ENCODE peak calls at places on chromosomes 5 and 9, in six cellular contexts. Y, U, S, K, F and X are unnamed samples.

GRCh38 chr5:170151105-170151831 is 45.6 kb downstream of the FOXI1 start:
- DNase-seq in Y (no peak), U (no peak), S (peak), F (no peak), K (peak), X (no peak)

GRCh38 chr5:154162475-154163217 is 27.9 kb upstream of the GALNT10 start:
- DNase-seq in Y (no peak), F (no peak), S (peak), K (no peak), U (no peak), X (no peak)

GRCh38 chr5:134509308-134510040 is 16.0 kb upstream of the JADE2 start:
- DNase-seq in Y (no peak), S (peak), F (no peak), K (peak), U (no peak), X (no peak)

GRCh38 chr9:134558124-134558805 is 83.3 kb upstream of the COL5A1 start:
- DNase-seq in K (no peak), S (no peak), U (no peak), Y (no peak), F (no peak), X (no peak)

GRCh38 chr5:1480217-1480616 is 35.0 kb upstream of the SLC6A3 start:
- DNase-seq in K (peak), S (peak), U (no peak), F (peak), Y (no peak), X (no peak)

GRCh38 chr5:135491552-135492318 is 39.6 kb upstream of the TIFAB start:
- DNase-seq in S (no peak), U (no peak), Y (peak), F (no peak), K (no peak), X (no peak)

GRCh38 chr5:82183828-82184227 is 94.3 kb downstream of the RPS23 start:
- DNase-seq in F (no peak), S (peak), U (no peak), Y (no peak), K (no peak), X (no peak)

GRCh38 chr9:115018547-115019435 is 88.4 kb upstream of the TNFSF8 start:
- DNase-seq in Y (no peak), K (no peak), S (peak), U (no peak), F (no peak), X (no peak)

GRCh38 chr5:132480546-132481242 is 9.9 kb downstream of the IRF1 start:
- DNase-seq in S (no peak), K (no peak), F (no peak), Y (no peak), U (no peak), X (no peak)

GRCh38 chr9:107866912-107867311 is 377.3 kb upstream of the KLF4 start:
- DNase-seq in K (no peak), Y (no peak), F (no peak), S (peak), U (no peak), X (no peak)

GRCh38 chr5:31235381-31235780 is 41.9 kb downstream of the CDH6 start:
- DNase-seq in K (no peak), S (no peak), F (no peak), Y (no peak), U (peak), X (no peak)

GRCh38 chr9:78893758-78894157 is 596.8 kb downstream of the PSAT1 start:
- DNase-seq in U (no peak), F (no peak), K (no peak), S (no peak), Y (no peak), X (no peak)

GRCh38 chr9:113514748-113515147 is 51.2 kb downstream of the RGS3 start:
- DNase-seq in U (no peak), F (no peak), Y (no peak), S (no peak), K (no peak), X (no peak)

GRCh38 chr5:111781200-111781599 is 24.2 kb upstream of the NREP start:
- DNase-seq in U (no peak), Y (no peak), F (no peak), K (no peak), S (peak), X (no peak)

GRCh38 chr9:93278164-93278563 is 94.2 kb downstream of the WNK2 start:
- DNase-seq in F (no peak), Y (no peak), U (no peak), K (no peak), S (no peak), X (no peak)

GRCh38 chr9:95936579-95937075 is 61.1 kb downstream of the ERCC6L2 start:
- DNase-seq in U (no peak), Y (no peak), S (no peak), F (no peak), K (no peak), X (no peak)

GRCh38 chr5:179893076-179893957 is 14.4 kb downstream of the TBC1D9B start:
- DNase-seq in S (no peak), F (no peak), Y (no peak), U (no peak), K (no peak), X (no peak)

GRCh38 chr5:34555699-34556513 is 100.2 kb upstream of the RAI14 start:
- DNase-seq in U (no peak), F (no peak), K (no peak), S (no peak), Y (no peak), X (no peak)

GRCh38 chr5:114362197-114362976 is 517 bp downstream of the KCNN2 start:
- DNase-seq in F (no peak), U (no peak), S (peak), K (peak), Y (peak), X (no peak)

GRCh38 chr9:14412778-14413177 is 98.8 kb upstream of the NFIB start:
- DNase-seq in Y (no peak), S (no peak), K (no peak), U (no peak), F (no peak), X (no peak)

GRCh38 chr5:158435161-158435616 is 576.2 kb upstream of the CLINT1 start:
- DNase-seq in Y (no peak), S (no peak), K (no peak), U (peak), F (no peak), X (no peak)

DNA sequence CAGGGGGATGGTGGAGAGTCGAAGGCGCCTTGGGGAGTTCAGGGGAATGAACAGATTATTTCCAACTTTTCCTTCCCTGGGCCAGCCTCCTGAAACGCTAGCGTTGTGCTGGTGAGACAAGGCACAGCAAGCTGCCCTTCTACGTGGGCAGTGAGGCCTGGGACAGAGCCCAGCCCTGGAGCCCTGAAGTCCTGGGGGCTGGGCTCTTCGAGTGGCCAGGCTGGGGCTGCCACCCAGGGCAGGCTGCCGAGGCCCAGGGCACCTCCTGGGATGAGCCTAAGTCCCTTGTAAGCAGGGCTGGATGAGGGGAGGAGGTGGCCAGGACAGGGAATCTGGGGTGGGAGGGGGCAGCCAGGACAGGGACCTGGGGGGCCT is 1.4 kb upstream of the LCN12 start:
- DNase-seq in U (no peak), S (no peak), F (no peak), Y (no peak), K (no peak), X (no peak)
- H3K4me3 ChIP-seq in U (peak), S (peak), F (peak), Y (peak), K (peak), X (peak)

GRCh38 chr5:74765929-74766328 is 988 bp downstream of the GFM2 start:
- DNase-seq in K (no peak), Y (no peak), S (no peak), F (no peak), U (no peak), X (no peak)

GRCh38 chr5:74763504-74763903 is 3.4 kb downstream of the GFM2 start:
- DNase-seq in U (no peak), K (no peak), Y (no peak), F (no peak), S (no peak), X (no peak)

GRCh38 chr5:74765201-74765600 is 1.7 kb downstream of the GFM2 start:
- DNase-seq in U (no peak), K (peak), S (no peak), F (no peak), Y (peak), X (no peak)

GRCh38 chr5:74762599-74762998 is 4.3 kb downstream of the GFM2 start:
- DNase-seq in K (peak), S (peak), Y (no peak), F (no peak), U (no peak), X (no peak)

GRCh38 chr5:74761241-74761640 is 5.7 kb downstream of the GFM2 start:
- DNase-seq in F (no peak), K (no peak), Y (no peak), S (no peak), U (no peak), X (no peak)
- TF ChIP-seq CTCF in F (no peak), K (no peak), Y (no peak), S (no peak), U (no peak), X (no peak)

DNA sequence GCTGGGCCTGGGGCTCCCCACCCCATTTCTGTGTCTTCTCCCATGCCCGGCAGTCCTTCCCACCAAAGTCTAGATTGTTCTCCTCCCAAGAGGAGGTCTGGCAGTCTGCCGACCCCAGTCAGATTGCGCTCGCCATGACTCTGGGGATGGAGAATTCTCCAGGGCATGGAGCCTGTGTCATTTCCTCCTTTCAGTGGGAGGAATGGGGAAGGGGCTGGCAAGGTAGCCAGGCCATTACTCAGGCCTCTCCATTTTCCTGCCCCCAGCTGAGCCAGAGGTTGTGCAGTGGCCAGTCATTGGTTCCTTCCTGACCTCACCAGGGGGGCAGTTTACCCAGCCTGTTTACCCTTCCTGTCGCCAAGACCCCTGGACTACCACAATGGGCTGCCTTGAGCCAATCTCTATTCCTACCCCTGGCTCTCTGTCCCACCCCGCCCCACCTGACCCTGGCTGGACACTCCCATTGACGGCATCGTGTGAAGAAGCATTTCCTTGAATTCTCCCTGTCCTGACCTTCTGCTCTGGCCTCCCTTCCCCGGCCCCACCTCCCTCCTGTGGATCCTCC is 628 bp downstream of the SYNPO start:
- DNase-seq in Y (peak), F (no peak), S (peak), U (no peak), K (peak), X (no peak)
- H3K4me3 ChIP-seq in Y (no peak), F (peak), S (peak), U (no peak), K (peak), X (peak)

DNA sequence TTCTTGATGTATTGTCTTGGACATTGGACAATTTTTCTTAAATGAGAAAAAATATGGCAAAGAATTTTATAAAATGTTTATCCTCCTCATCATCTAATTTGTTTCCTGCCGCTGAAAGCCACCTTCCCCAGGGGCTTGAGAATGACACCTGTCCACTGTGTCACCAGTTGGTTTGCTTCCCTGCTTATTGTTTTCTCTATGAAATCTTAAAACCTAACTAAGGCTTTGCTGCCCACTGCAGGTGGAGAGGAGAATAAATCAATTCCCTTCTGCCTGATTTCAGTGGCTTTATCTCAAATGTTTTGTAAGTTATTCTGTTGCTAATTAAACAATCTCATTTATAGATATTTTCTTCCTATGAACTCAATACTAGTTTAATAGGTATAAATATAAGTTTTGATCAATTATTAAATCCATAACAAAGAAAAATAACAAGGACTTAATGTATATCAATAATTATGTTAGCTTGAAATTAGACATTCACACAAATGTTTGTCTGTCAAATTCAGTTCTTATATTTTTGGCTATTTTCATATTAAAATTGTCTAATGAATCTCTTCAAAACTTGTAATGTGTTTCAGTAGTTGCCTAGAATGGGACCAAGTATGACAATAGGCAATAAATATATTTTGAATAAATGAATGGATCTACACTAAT is 822.5 kb downstream of the PTPRD start:
- DNase-seq in S (peak), U (peak), K (peak), F (no peak), Y (peak), X (no peak)
- TF ChIP-seq CTCF in S (peak), U (peak), K (peak), F (peak), Y (peak), X (no peak)

GRCh38 chr5:181043285-181044092 is 3.4 kb downstream of the BTNL9 start:
- DNase-seq in U (peak), S (no peak), Y (no peak), F (no peak), K (peak), X (no peak)

GRCh38 chr5:181042722-181043121 is 2.7 kb downstream of the BTNL9 start:
- DNase-seq in F (no peak), K (no peak), Y (no peak), S (no peak), U (no peak), X (no peak)

GRCh38 chr5:181044093-181044599 is 4.1 kb downstream of the BTNL9 start:
- DNase-seq in Y (no peak), F (no peak), K (no peak), U (peak), S (no peak), X (no peak)

GRCh38 chr5:181045316-181045715 is 5.2 kb downstream of the BTNL9 start:
- DNase-seq in K (no peak), S (no peak), F (no peak), U (peak), Y (no peak), X (no peak)

DNA sequence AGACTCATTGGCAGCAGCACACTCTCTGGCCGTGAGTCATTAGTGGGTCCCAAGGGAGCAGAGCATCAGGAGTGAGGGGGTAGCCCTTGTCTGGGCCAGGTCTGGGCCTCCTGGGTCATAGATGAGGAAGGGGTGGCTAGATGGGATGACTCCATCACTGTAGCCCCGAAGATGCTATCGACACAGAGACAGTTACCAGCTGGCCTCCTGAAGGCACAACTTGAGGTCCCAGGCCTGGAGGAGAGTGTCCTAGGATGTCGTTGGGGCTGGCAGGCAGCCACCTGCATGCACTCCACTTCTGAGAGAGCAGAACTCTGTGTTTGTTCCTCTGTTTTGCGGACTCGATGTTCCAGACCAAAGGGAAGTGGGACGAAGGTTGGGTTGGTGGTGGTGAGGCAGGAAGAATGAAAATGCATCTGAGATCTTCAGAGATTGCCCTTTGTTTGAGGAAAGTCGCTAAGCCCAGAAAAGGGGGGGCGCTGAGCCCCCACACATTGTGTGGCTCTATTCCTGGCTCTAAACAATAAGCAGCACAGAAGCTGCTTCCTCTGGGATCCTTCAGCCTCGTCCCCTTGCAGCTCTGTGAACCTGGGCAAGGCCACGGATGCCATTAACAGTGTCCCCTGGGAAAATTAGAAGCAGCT is 4.7 kb downstream of the BTNL9 start:
- DNase-seq in K (no peak), F (no peak), U (peak), Y (no peak), S (no peak), X (no peak)
- H3K4me3 ChIP-seq in K (no peak), F (no peak), U (peak), Y (no peak), S (no peak), X (no peak)

GRCh38 chr5:130908186-130908585 is 256.9 kb downstream of the HINT1 start:
- DNase-seq in Y (no peak), K (no peak), U (no peak), F (no peak), S (no peak), X (no peak)

GRCh38 chr5:130912088-130912487 is 253.0 kb downstream of the HINT1 start:
- DNase-seq in F (no peak), S (no peak), K (peak), Y (peak), U (no peak), X (no peak)
- TF ChIP-seq CTCF in F (peak), S (no peak), K (peak), Y (peak), U (peak), X (no peak)

GRCh38 chr9:121271368-121272351 is 3.7 kb downstream of the GSN start:
- DNase-seq in F (no peak), Y (no peak), K (no peak), U (no peak), S (peak), X (no peak)
- H3K4me3 ChIP-seq in F (no peak), Y (no peak), K (no peak), U (no peak), S (peak), X (peak)

DNA sequence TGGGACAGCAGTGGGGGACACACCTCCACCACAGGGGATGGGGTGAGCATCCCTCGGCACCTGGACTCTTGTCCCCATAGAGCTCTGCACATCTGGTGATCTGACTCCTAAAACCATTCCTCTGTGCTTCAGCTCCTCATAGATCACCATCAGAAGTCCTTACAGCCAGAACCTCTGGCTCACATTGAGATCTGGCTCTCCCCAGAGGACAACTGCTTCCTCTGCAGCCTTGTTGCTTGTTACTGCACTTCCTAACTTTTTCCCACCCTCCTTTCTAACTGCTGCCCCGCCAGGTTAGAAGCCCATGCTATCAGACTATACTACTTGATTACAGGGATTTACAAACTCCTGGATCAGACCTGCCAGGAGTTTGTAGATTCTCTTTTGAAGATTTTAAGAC is 64.5 kb downstream of the ARSB start:
- DNase-seq in K (peak), U (peak), S (peak), F (no peak), Y (no peak), X (peak)
- TF ChIP-seq CTCF in K (peak), U (peak), S (peak), F (no peak), Y (peak), X (peak)

DNA sequence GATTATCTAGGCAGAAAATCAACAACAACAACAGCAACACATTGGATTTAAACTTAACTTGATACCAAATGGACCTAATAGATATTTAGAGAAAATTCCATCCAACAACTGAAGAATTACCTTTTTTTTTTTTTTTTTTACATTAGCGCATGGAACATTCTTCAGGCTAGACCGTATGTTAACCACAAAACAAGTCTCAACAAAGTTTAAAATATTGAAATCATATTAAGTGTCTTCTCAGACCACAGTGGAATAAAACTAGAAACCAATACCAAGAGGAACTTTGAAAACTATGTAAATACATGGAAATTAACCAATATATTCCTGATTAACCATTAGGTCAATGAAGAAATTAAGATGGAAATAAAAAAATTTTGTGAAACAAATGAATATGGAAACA is 315.8 kb downstream of the CSNK1G3 start:
- DNase-seq in S (no peak), U (no peak), Y (no peak), K (no peak), F (no peak), X (no peak)
- H3K4me3 ChIP-seq in S (no peak), U (no peak), Y (no peak), K (no peak), F (no peak), X (no peak)

GRCh38 chr9:37972346-37972745 is 68.4 kb upstream of the SLC25A51 start:
- DNase-seq in K (no peak), F (no peak), Y (peak), U (no peak), S (peak), X (no peak)
- TF ChIP-seq CTCF in K (no peak), F (no peak), Y (peak), U (no peak), S (no peak), X (no peak)